ENCODE peak calls at places on chromosomes 16 and 17, in five cellular contexts. One of them, this sample, is unnamed.

GRCh38 chr17:60754057-60754604 is 76.5 kb downstream of the BCAS3 start:
- DNase-seq in mucosa of descending colon: no peak
- DNase-seq in heart left ventricle: no peak
- DNase-seq in heart right ventricle: no peak
- DNase-seq in fibroblast of pulmonary artery: no peak
- DNase-seq in this sample: no peak

GRCh38 chr17:29645516-29646051 is 22.9 kb upstream of the CORO6 start:
- DNase-seq in mucosa of descending colon: no peak
- DNase-seq in heart left ventricle: peak
- DNase-seq in heart right ventricle: peak
- DNase-seq in fibroblast of pulmonary artery: peak
- DNase-seq in this sample: no peak

GRCh38 chr17:52170963-52171572 is 12.6 kb upstream of the CA10 start:
- DNase-seq in mucosa of descending colon: no peak
- DNase-seq in heart left ventricle: no peak
- DNase-seq in heart right ventricle: no peak
- DNase-seq in fibroblast of pulmonary artery: peak
- DNase-seq in this sample: no peak

GRCh38 chr17:77216435-77216980 is 75.7 kb downstream of the SEC14L1 start:
- DNase-seq in mucosa of descending colon: peak
- DNase-seq in heart left ventricle: no peak
- DNase-seq in heart right ventricle: no peak
- DNase-seq in fibroblast of pulmonary artery: no peak
- DNase-seq in this sample: no peak

GRCh38 chr17:42459983-42460300 is 1.3 kb downstream of the ATP6V0A1 start:
- DNase-seq in mucosa of descending colon: no peak
- DNase-seq in heart left ventricle: no peak
- DNase-seq in heart right ventricle: no peak
- DNase-seq in fibroblast of pulmonary artery: peak
- DNase-seq in this sample: no peak

GRCh38 chr16:56609463-56609921 is 1.1 kb downstream of the MT2A start:
- DNase-seq in mucosa of descending colon: peak
- DNase-seq in heart left ventricle: peak
- DNase-seq in heart right ventricle: no peak
- DNase-seq in fibroblast of pulmonary artery: peak
- DNase-seq in this sample: no peak

GRCh38 chr17:58184986-58185761 is 7.4 kb upstream of the EPX start:
- DNase-seq in mucosa of descending colon: no peak
- DNase-seq in heart left ventricle: no peak
- DNase-seq in heart right ventricle: no peak
- DNase-seq in fibroblast of pulmonary artery: no peak
- DNase-seq in this sample: no peak

GRCh38 chr17:80017226-80018010 is 18.3 kb downstream of the TBC1D16 start:
- DNase-seq in mucosa of descending colon: no peak
- DNase-seq in heart left ventricle: peak
- DNase-seq in heart right ventricle: no peak
- DNase-seq in fibroblast of pulmonary artery: no peak
- DNase-seq in this sample: no peak

GRCh38 chr16:67884684-67885083 is at the start of gene NRN1L:
- DNase-seq in mucosa of descending colon: peak
- DNase-seq in heart left ventricle: peak
- DNase-seq in heart right ventricle: peak
- DNase-seq in fibroblast of pulmonary artery: peak
- DNase-seq in this sample: no peak

GRCh38 chr17:9121186-9121820 is 100.0 kb downstream of the NTN1 start:
- DNase-seq in mucosa of descending colon: no peak
- DNase-seq in heart left ventricle: no peak
- DNase-seq in heart right ventricle: no peak
- DNase-seq in fibroblast of pulmonary artery: no peak
- DNase-seq in this sample: no peak

GRCh38 chr17:9116861-9117568 is 95.7 kb downstream of the NTN1 start:
- DNase-seq in mucosa of descending colon: no peak
- DNase-seq in heart left ventricle: no peak
- DNase-seq in heart right ventricle: no peak
- DNase-seq in fibroblast of pulmonary artery: no peak
- DNase-seq in this sample: no peak

GRCh38 chr17:9124554-9124935 is 103.2 kb downstream of the NTN1 start:
- DNase-seq in mucosa of descending colon: no peak
- DNase-seq in heart left ventricle: no peak
- DNase-seq in heart right ventricle: no peak
- DNase-seq in fibroblast of pulmonary artery: no peak
- DNase-seq in this sample: no peak

GRCh38 chr17:9123594-9124553 is 102.6 kb downstream of the NTN1 start:
- DNase-seq in mucosa of descending colon: no peak
- DNase-seq in heart left ventricle: no peak
- DNase-seq in heart right ventricle: no peak
- DNase-seq in fibroblast of pulmonary artery: no peak
- DNase-seq in this sample: no peak

DNA sequence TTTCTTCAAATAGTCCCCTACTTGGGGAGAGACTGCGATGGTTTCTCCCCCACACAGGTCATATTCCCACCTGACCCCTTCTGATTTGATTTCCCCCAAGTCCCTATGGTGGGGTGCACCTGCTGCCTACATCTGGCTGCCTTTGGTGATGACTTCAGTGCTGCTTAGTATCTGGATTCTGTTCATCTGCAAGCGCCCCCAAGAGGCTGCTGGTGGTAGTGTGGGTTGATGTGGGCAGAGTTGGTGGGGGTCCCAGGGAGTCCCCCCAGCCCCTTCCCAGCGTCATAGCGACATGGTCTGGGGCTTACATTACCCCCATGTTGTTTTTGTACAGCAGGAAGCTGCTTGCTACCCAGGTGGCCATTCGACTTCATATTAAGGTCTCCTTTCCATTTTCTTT is 99.2 kb downstream of the NTN1 start:
- DNase-seq in mucosa of descending colon: no peak
- DNase-seq in heart left ventricle: no peak
- DNase-seq in heart right ventricle: no peak
- DNase-seq in fibroblast of pulmonary artery: no peak
- DNase-seq in this sample: no peak
- TF ChIP-seq CTCF in mucosa of descending colon: no peak
- TF ChIP-seq CTCF in heart left ventricle: peak
- TF ChIP-seq CTCF in heart right ventricle: peak
- TF ChIP-seq CTCF in fibroblast of pulmonary artery: no peak
- TF ChIP-seq CTCF in this sample: peak

DNA sequence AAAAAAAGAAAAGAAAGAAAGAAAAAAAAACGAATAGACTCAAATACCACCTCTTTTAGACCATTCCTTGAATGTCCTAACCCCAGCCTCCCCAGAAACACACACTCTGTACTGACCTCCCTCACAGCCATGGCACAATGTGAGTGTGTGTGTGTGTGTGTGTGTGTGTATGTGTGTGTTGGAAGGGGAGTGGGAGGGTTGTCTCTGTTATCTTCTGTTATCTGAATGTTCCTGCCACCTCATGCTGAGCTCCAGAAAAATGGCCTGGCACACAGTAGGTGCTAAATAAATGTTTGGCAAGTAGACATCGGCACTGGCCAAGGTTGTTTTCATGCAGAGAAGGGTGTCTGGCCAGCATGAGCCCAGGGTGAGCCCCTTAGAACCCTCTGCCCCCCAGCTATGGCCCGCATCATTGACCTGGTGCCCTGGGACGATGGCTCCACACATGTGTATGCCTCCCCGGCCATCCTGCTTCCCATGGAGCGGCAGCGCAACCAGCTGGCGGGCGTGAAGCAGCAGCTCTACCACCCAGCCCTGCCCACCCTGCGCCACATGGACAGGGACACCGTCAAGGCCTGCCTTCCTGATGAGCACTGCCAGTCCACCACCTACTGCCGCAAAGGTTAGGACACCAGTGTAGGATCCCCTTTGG is 6.6 kb upstream of the CNGB1 start:
- DNase-seq in mucosa of descending colon: no peak
- DNase-seq in heart left ventricle: peak
- DNase-seq in heart right ventricle: no peak
- DNase-seq in fibroblast of pulmonary artery: no peak
- DNase-seq in this sample: no peak
- TF ChIP-seq CTCF in mucosa of descending colon: no peak
- TF ChIP-seq CTCF in heart left ventricle: no peak
- TF ChIP-seq CTCF in heart right ventricle: no peak
- TF ChIP-seq CTCF in fibroblast of pulmonary artery: no peak
- TF ChIP-seq CTCF in this sample: no peak

GRCh38 chr16:19753815-19754643 is 36.0 kb downstream of the IQCK start:
- DNase-seq in mucosa of descending colon: no peak
- DNase-seq in heart left ventricle: no peak
- DNase-seq in heart right ventricle: no peak
- DNase-seq in fibroblast of pulmonary artery: peak
- DNase-seq in this sample: no peak
- TF ChIP-seq CTCF in mucosa of descending colon: no peak
- TF ChIP-seq CTCF in heart left ventricle: no peak
- TF ChIP-seq CTCF in heart right ventricle: no peak
- TF ChIP-seq CTCF in fibroblast of pulmonary artery: no peak
- TF ChIP-seq CTCF in this sample: no peak

GRCh38 chr16:70680495-70681381 is 5.1 kb downstream of the MTSS2 start:
- DNase-seq in mucosa of descending colon: peak
- DNase-seq in heart left ventricle: no peak
- DNase-seq in heart right ventricle: peak
- DNase-seq in fibroblast of pulmonary artery: no peak
- DNase-seq in this sample: no peak

GRCh38 chr16:70683146-70683944 is 2.5 kb downstream of the MTSS2 start:
- DNase-seq in mucosa of descending colon: peak
- DNase-seq in heart left ventricle: peak
- DNase-seq in heart right ventricle: peak
- DNase-seq in fibroblast of pulmonary artery: no peak
- DNase-seq in this sample: no peak

GRCh38 chr16:70679653-70680494 is 6.0 kb downstream of the MTSS2 start:
- DNase-seq in mucosa of descending colon: peak
- DNase-seq in heart left ventricle: peak
- DNase-seq in heart right ventricle: peak
- DNase-seq in fibroblast of pulmonary artery: no peak
- DNase-seq in this sample: no peak

GRCh38 chr16:70682239-70683145 is 3.4 kb downstream of the MTSS2 start:
- DNase-seq in mucosa of descending colon: peak
- DNase-seq in heart left ventricle: peak
- DNase-seq in heart right ventricle: peak
- DNase-seq in fibroblast of pulmonary artery: no peak
- DNase-seq in this sample: no peak

DNA sequence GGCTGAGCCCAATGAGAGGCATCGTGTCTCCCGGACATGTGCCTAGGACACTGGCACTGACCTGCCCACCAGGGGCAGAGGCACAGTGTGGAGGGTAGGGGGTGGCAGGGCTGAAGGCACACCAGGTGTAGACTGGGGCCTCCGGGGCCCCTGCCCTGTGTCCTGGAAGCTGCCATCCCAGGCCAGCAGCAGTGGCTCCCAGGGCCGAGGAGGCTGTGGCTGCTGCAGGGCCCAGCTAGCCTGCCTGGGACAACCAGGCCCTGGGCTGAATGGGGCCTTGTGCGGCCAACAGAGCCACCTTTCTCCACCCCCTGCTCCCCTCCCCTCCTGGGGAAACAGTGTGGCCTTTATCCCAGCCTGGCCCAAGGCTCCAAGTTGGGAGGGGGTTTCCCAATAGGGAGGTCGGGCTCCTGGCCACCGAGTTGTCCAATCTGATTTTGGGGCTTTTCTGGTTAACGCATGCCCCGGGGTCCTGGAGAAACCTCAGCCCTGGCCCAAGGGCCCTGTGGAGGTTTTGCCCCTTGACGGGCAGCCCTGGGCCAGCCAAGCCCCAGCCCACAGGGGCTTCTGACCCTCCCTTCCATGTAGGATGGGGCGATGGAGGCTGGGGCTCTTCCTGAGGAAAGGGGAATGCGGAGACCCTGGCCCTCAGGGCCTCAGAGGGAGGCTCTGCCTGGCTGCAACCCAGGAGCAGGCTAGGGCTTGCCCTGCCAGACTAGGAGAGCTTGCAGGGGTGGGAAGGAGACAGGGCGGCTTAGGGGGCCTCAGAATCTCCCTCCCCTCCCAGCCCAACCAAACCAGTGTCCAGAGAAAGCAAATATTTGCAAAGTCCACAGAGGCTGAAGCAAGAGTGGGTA is 4.2 kb downstream of the MTSS2 start:
- DNase-seq in mucosa of descending colon: peak
- DNase-seq in heart left ventricle: peak
- DNase-seq in heart right ventricle: peak
- DNase-seq in fibroblast of pulmonary artery: no peak
- DNase-seq in this sample: no peak
- TF ChIP-seq CTCF in mucosa of descending colon: no peak
- TF ChIP-seq CTCF in heart left ventricle: no peak
- TF ChIP-seq CTCF in heart right ventricle: no peak
- TF ChIP-seq CTCF in fibroblast of pulmonary artery: no peak
- TF ChIP-seq CTCF in this sample: no peak

DNA sequence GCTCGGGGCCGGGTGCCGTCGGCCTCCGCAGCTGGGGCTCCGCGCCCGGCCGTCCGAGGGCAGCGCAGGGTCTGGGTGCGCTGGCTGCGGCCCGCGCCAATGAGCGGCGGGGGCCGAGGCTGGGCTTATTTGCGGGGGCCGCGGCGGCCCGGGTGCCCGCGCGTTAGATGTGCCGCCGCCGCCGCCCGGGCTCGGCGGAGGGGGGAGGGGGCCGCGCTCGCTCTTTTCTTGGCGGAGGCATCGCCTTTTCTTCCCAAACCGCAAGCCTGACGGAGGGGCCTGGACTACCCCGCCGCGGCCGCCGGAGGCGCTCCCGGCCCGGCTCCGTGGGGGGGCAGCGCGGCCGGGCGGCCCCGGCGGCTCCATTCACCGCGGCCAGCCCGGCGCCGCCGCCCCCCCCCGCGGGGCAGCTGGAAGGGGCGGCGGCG is at the start of gene NOTUM:
- DNase-seq in mucosa of descending colon: no peak
- DNase-seq in heart left ventricle: no peak
- DNase-seq in heart right ventricle: no peak
- DNase-seq in fibroblast of pulmonary artery: peak
- DNase-seq in this sample: no peak
- TF ChIP-seq CTCF in mucosa of descending colon: no peak
- TF ChIP-seq CTCF in heart left ventricle: no peak
- TF ChIP-seq CTCF in heart right ventricle: no peak
- TF ChIP-seq CTCF in fibroblast of pulmonary artery: no peak
- TF ChIP-seq CTCF in this sample: no peak

DNA sequence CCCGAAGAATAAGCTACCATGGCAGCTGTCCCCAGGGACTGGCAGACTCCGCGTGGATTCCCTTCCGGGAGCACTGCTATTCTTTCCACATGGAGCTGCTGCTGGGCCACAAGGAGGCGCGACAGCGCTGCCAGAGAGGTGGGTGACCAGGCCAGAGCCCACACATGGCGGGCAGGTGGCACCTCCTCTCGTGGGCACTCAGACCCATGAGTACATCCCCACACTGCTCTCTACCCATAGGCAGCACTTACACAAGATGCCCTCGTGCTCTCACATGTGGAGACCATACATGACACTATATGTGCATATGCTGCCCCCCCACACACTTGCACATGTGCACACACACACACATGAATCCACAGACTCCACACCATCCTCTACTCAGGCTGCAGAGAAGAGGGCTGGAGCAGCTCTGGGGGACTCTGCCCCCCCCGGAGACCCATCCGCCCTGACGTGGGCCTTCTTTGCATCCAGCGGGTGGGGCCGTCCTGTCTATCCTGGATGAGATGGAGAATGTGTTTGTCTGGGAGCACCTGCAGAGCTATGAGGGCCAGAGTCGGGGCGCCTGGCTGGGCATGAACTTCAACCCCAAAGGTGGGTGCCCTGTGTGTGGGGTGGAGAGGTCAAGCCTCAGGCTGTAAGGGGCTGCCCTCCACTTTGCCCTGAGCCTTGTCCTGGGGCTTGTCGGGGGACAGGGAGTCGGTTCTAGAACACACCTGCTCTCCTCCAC is 62.9 kb downstream of the MRC2 start:
- DNase-seq in mucosa of descending colon: no peak
- DNase-seq in heart left ventricle: no peak
- DNase-seq in heart right ventricle: no peak
- DNase-seq in fibroblast of pulmonary artery: no peak
- DNase-seq in this sample: no peak
- TF ChIP-seq CTCF in mucosa of descending colon: no peak
- TF ChIP-seq CTCF in heart left ventricle: no peak
- TF ChIP-seq CTCF in heart right ventricle: no peak
- TF ChIP-seq CTCF in fibroblast of pulmonary artery: no peak
- TF ChIP-seq CTCF in this sample: no peak

GRCh38 chr16:14063618-14064581 is 7.2 kb upstream of the MRTFB start:
- DNase-seq in mucosa of descending colon: no peak
- DNase-seq in heart left ventricle: no peak
- DNase-seq in heart right ventricle: no peak
- DNase-seq in fibroblast of pulmonary artery: no peak
- DNase-seq in this sample: no peak
- TF ChIP-seq CTCF in mucosa of descending colon: no peak
- TF ChIP-seq CTCF in heart left ventricle: no peak
- TF ChIP-seq CTCF in heart right ventricle: no peak
- TF ChIP-seq CTCF in fibroblast of pulmonary artery: no peak
- TF ChIP-seq CTCF in this sample: no peak